ENCODE peak calls at places on chromosome 6, in four cellular contexts. G, S, F and V are unnamed samples.
A peak's percentile ranks its signal among the peaks of the same experiment; 100 is the strongest.

GRCh38 chr6:37788259-37788658 is 31.3 kb upstream of the ZFAND3 start:
- DNase-seq in G (no peak), F (no peak), S (no peak), V (no peak)

GRCh38 chr6:43077981-43078411 is 1.9 kb downstream of the PTK7 start:
- DNase-seq in F (no peak), S (no peak), G (no peak), V (no peak)

GRCh38 chr6:29941476-29941875 is 856 bp upstream of the HLA-A start:
- DNase-seq in G (no peak), F (no peak), S (no peak), V (no peak)

GRCh38 chr6:7998103-7998725 is 66.0 kb downstream of the BLOC1S5 start:
- DNase-seq in G (no peak), F (no peak), S (no peak), V (no peak)

GRCh38 chr6:56803594-56803993 is 151.3 kb upstream of the BEND6 start:
- DNase-seq in F (no peak), G (no peak), S (no peak), V (no peak)

GRCh38 chr6:27890351-27891299 is 21.6 kb downstream of the OR2B2 start:
- DNase-seq in F (peak; percentile 63), G (peak; percentile 91), S (peak; percentile 33), V (peak; percentile 89)

GRCh38 chr6:15775076-15775634 is 112.3 kb upstream of the DTNBP1 start:
- DNase-seq in G (no peak), F (no peak), S (no peak), V (no peak)

GRCh38 chr6:3795836-3796395 is 44.4 kb upstream of the PXDC1 start:
- DNase-seq in S (no peak), G (no peak), F (no peak), V (no peak)

GRCh38 chr6:25717856-25718740 is 36.4 kb upstream of the SLC17A4 start:
- DNase-seq in G (peak; percentile 63), S (no peak), F (no peak), V (peak; percentile 47)

GRCh38 chr6:29653452-29654038 is 3.3 kb upstream of the MOG start:
- DNase-seq in F (no peak), S (no peak), G (peak; percentile 91), V (peak; percentile 52)

GRCh38 chr6:46059608-46060007 is 43.9 kb upstream of the CLIC5 start:
- DNase-seq in F (no peak), S (no peak), G (no peak), V (no peak)

GRCh38 chr6:125444234-125444949 is 142.6 kb upstream of the HDDC2 start:
- DNase-seq in G (no peak), S (peak; percentile 67), F (no peak), V (no peak)

GRCh38 chr6:153595903-153596302 is 443.1 kb upstream of the OPRM1 start:
- DNase-seq in S (no peak), F (no peak), G (no peak), V (no peak)

GRCh38 chr6:31837612-31838553 is 10.3 kb downstream of the HSPA1B start:
- DNase-seq in G (no peak), S (no peak), F (no peak), V (no peak)

GRCh38 chr6:157487110-157487773 is 106.3 kb downstream of the ZDHHC14 start:
- DNase-seq in G (no peak), F (no peak), S (no peak), V (no peak)

GRCh38 chr6:151497935-151498726 is 4.3 kb downstream of the CCDC170 start:
- DNase-seq in G (no peak), F (no peak), S (no peak), V (peak; percentile 12)

GRCh38 chr6:142679907-142680306 is 265.1 kb downstream of the HIVEP2 start:
- DNase-seq in S (no peak), F (no peak), G (no peak), V (no peak)

GRCh38 chr6:80771941-80772340 is 665.5 kb downstream of the BCKDHB start:
- DNase-seq in S (no peak), G (peak; percentile 68), F (no peak), V (peak; percentile 34)

GRCh38 chr6:46340246-46340645 is 151.0 kb downstream of the RCAN2 start:
- DNase-seq in S (no peak), G (no peak), F (no peak), V (no peak)

GRCh38 chr6:158737710-158738615 is 81.2 kb downstream of the EZR start:
- DNase-seq in F (no peak), G (no peak), S (no peak), V (no peak)

GRCh38 chr6:154164397-154164796 is 125.4 kb downstream of the OPRM1 start:
- DNase-seq in F (no peak), G (no peak), S (no peak), V (no peak)

GRCh38 chr6:73893696-73894095 is 197.7 kb downstream of the CD109 start:
- DNase-seq in S (no peak), F (no peak), G (no peak), V (no peak)

GRCh38 chr6:155056756-155057155 is 61.6 kb downstream of the TIAM2 start:
- DNase-seq in G (no peak), F (no peak), S (no peak), V (no peak)

GRCh38 chr6:132209351-132209750 is 191.9 kb downstream of the MOXD1 start:
- DNase-seq in F (no peak), S (no peak), G (no peak), V (peak; percentile 40)

GRCh38 chr6:145544031-145544430 is 191.3 kb downstream of the EPM2A start:
- DNase-seq in S (no peak), F (no peak), G (no peak), V (no peak)

GRCh38 chr6:5083307-5083583 is 1.9 kb upstream of the PPP1R3G start:
- DNase-seq in S (no peak), F (no peak), G (no peak), V (no peak)

GRCh38 chr6:66232890-66233289 is 525.9 kb upstream of the EYS start:
- DNase-seq in G (no peak), S (no peak), F (no peak), V (no peak)

GRCh38 chr6:56193846-56194245 is 53.5 kb downstream of the COL21A1 start:
- DNase-seq in F (no peak), G (no peak), S (no peak), V (no peak)

GRCh38 chr6:125789576-125790402 is 971 bp upstream of the NCOA7 start:
- DNase-seq in F (no peak), G (peak; percentile 14), S (peak; percentile 45), V (peak; percentile 54)

GRCh38 chr6:146543940-146544661 is 468 bp downstream of the RAB32 start:
- DNase-seq in F (peak; percentile 51), S (no peak), G (peak; percentile 29), V (peak; percentile 66)

GRCh38 chr6:18242062-18242851 is 22.1 kb downstream of the DEK start:
- DNase-seq in S (no peak), G (no peak), F (no peak), V (no peak)

GRCh38 chr6:164569503-164569902 is 739.9 kb downstream of the C6orf118 start:
- DNase-seq in F (no peak), G (no peak), S (no peak), V (no peak)

DNA sequence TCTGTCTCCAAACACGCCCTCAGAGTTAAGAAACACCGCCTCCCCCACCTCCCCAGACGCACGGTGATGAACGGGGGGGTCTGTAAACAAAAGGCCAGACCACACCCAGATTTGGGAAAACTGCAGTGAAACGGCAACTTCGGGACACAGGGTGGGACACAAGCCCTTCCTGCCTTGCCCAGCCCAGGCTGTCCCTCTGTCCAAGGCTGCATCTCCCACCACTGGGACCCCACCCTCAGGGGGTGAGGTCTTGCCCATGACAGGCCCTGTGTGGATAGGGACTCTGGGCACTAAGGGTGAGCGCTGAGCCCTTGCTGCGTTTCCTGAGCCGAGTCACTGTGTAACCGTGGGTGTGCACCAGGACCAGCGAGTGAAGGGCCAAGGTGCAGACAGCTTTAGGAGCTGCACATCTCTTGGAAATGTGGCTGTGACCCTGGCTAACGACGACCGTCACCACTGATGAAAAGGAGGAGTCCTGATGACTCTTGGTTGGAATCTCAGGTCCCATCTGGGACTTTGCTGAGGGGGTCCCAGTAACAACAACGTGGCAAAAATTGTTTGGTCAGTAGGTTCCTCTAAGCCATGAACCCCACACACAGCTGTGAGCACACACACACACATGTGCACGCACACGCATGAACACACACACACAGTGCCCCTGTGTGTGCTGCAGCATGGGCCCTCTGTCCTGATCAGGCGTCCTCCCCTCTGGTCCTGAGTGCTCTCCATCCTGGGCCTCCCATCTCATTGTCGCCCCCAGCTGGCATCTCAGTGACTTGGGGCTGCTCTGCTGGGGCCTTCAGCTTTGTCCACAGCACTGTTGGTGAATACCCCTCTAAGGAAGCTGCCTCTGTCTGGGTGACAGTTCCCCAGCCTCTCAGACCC is 100.6 kb downstream of the RAMACL start:
- DNase-seq in G (no peak), F (peak; percentile 30), S (no peak), V (no peak)
- TF ChIP-seq CTCF in G (no peak), F (no peak), S (no peak), V (no peak)

GRCh38 chr6:134247854-134248580 is 69.9 kb downstream of the SGK1 start:
- DNase-seq in F (no peak), S (no peak), G (no peak), V (no peak)
- H3K27me3 ChIP-seq in F (no peaks in the 10 kb centered on the region), S (no peaks in the 10 kb centered on the region), G (no peaks in the 10 kb centered on the region), V (no peaks in the 10 kb centered on the region)

GRCh38 chr6:111995409-111995808 is 58.5 kb upstream of the CCN6 start:
- DNase-seq in F (no peak), S (no peak), G (no peak), V (no peak)
- H3K4me1 ChIP-seq in F (no peaks in the 10 kb centered on the region), S (peaks cover 14% of the 10 kb centered on the region), G (no peaks in the 10 kb centered on the region), V (no peaks in the 10 kb centered on the region)

GRCh38 chr6:149316740-149317655 is 514 bp upstream of the TAB2 start:
- DNase-seq in S (peak; percentile 90), F (peak; percentile 82), G (peak; percentile 96), V (peak; percentile 90)
- TF ChIP-seq CTCF in S (no peak), F (no peak), G (no peak), V (no peak)

DNA sequence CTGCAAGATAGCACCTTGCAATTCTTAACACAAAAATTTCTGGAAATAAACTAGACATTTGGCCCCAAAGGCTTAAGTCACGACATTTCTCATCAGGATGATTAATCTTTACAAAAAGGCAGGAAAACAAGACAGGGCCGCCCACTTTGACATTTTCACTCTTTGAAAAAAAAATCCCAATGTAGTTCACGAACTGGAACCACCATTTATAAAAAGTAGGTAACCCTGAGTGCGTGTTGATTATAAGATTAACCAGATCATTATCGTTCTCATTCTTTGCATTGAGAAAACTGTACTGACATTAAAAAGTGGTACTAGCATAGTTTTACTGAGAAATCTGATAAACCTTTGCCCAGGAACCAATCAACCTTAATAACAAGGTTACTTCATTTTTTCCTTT is 108.8 kb downstream of the HUS1B start:
- DNase-seq in S (no peak), G (no peak), F (no peak), V (no peak)
- H3K27me3 ChIP-seq in S (no peaks in the 10 kb centered on the region), G (no peaks in the 10 kb centered on the region), F (no peaks in the 10 kb centered on the region), V (no peaks in the 10 kb centered on the region)